ENCODE peak calls at places on chromosomes 2 and 18, in seven cellular contexts. One of them, this sample, is unnamed. For H3K36me3, the result is how much of the 10 kb centered on the place peaks cover.

GRCh38 chr2:41905597-41906324 is 142.1 kb upstream of the PKDCC start:
- DNase-seq in hepatocyte: no peak
- DNase-seq in sigmoid colon: no peak
- DNase-seq in breast epithelium: no peak
- DNase-seq in kidney: no peak
- DNase-seq in thyroid gland: no peak
- DNase-seq in tibial artery: no peak
- DNase-seq in this sample: no peak

GRCh38 chr2:140288213-140288612 is 1508.0 kb upstream of the NXPH2 start:
- DNase-seq in hepatocyte: no peak
- DNase-seq in sigmoid colon: no peak
- DNase-seq in breast epithelium: no peak
- DNase-seq in kidney: no peak
- DNase-seq in thyroid gland: no peak
- DNase-seq in tibial artery: no peak
- DNase-seq in this sample: no peak

GRCh38 chr2:160292225-160292624 is 92.2 kb upstream of the ITGB6 start:
- DNase-seq in hepatocyte: no peak
- DNase-seq in sigmoid colon: no peak
- DNase-seq in breast epithelium: no peak
- DNase-seq in kidney: no peak
- DNase-seq in thyroid gland: no peak
- DNase-seq in tibial artery: no peak
- DNase-seq in this sample: no peak

GRCh38 chr2:231186325-231186724 is 12.1 kb upstream of the ARMC9 start:
- DNase-seq in hepatocyte: no peak
- DNase-seq in sigmoid colon: peak
- DNase-seq in breast epithelium: no peak
- DNase-seq in kidney: no peak
- DNase-seq in thyroid gland: no peak
- DNase-seq in tibial artery: no peak
- DNase-seq in this sample: no peak

GRCh38 chr2:120763931-120764330 is 28.3 kb downstream of the GLI2 start:
- DNase-seq in hepatocyte: no peak
- DNase-seq in sigmoid colon: peak
- DNase-seq in breast epithelium: peak
- DNase-seq in kidney: peak
- DNase-seq in thyroid gland: no peak
- DNase-seq in tibial artery: peak
- DNase-seq in this sample: peak

GRCh38 chr18:22831441-22831904 is 101.7 kb upstream of the RBBP8 start:
- DNase-seq in hepatocyte: peak
- DNase-seq in sigmoid colon: no peak
- DNase-seq in breast epithelium: no peak
- DNase-seq in kidney: no peak
- DNase-seq in thyroid gland: no peak
- DNase-seq in tibial artery: no peak
- DNase-seq in this sample: no peak

GRCh38 chr2:66255136-66255535 is 179.8 kb upstream of the MEIS1 start:
- DNase-seq in hepatocyte: no peak
- DNase-seq in sigmoid colon: no peak
- DNase-seq in breast epithelium: no peak
- DNase-seq in kidney: no peak
- DNase-seq in thyroid gland: no peak
- DNase-seq in tibial artery: no peak
- DNase-seq in this sample: no peak

GRCh38 chr18:79644006-79644665 is 35.5 kb upstream of the CTDP1 start:
- DNase-seq in hepatocyte: peak
- DNase-seq in sigmoid colon: peak
- DNase-seq in breast epithelium: no peak
- DNase-seq in kidney: peak
- DNase-seq in thyroid gland: peak
- DNase-seq in tibial artery: peak
- DNase-seq in this sample: peak

DNA sequence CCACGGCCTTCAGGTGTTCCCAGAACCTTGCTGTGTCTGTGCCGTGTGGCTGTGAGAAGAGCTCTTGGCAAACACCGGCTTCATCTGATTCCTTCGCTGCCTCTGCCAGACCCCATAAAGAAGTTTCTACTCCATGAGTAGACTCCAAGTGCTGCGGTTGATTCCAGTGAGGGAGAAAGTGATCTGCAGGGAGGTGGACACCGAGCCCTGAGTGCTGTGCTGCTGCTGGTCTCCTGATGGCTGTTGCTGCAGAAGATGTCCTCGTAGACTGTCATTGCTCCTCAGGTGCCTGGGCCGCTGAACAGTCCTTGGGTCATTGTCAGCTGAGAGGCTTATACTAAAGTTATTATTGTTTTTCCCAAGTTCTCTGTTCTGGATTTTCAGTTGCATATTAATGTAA is 19.6 kb downstream of the ASB1 start:
- DNase-seq in hepatocyte: no peak
- DNase-seq in sigmoid colon: no peak
- DNase-seq in breast epithelium: no peak
- DNase-seq in kidney: no peak
- DNase-seq in thyroid gland: no peak
- DNase-seq in tibial artery: no peak
- DNase-seq in this sample: no peak
- H3K36me3 ChIP-seq in hepatocyte: under half
- H3K36me3 ChIP-seq in sigmoid colon: under half
- H3K36me3 ChIP-seq in breast epithelium: under half
- H3K36me3 ChIP-seq in kidney: under half
- H3K36me3 ChIP-seq in thyroid gland: under half
- H3K36me3 ChIP-seq in tibial artery: half or more
- H3K36me3 ChIP-seq in this sample: under half

DNA sequence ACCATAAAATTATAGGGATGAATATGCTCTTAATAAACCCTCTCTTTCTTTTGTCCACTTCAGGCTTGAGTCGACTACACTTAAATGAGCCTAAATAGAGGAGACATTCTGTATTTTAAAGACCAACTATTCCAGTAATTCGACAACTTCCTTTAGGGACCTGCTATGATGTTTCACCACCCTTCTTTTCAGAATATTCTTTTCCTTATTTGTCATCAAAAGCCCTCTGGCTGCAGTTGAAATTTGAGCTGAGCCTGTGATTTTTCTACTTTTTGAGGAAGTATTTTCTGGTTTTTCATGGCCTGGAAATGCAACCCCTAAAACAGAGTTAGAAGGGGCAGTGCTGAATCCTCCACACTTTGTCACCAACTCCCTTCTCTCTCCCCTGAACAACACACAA is 286.9 kb downstream of the EPHA4 start:
- DNase-seq in hepatocyte: no peak
- DNase-seq in sigmoid colon: no peak
- DNase-seq in breast epithelium: no peak
- DNase-seq in kidney: no peak
- DNase-seq in thyroid gland: no peak
- DNase-seq in tibial artery: no peak
- DNase-seq in this sample: no peak
- TF ChIP-seq CTCF in hepatocyte: no peak
- TF ChIP-seq CTCF in sigmoid colon: no peak
- TF ChIP-seq CTCF in breast epithelium: no peak
- TF ChIP-seq CTCF in kidney: no peak
- TF ChIP-seq CTCF in thyroid gland: no peak
- TF ChIP-seq CTCF in tibial artery: no peak
- TF ChIP-seq CTCF in this sample: no peak

GRCh38 chr2:96727431-96727830 is 12.4 kb downstream of the LMAN2L start:
- DNase-seq in hepatocyte: no peak
- DNase-seq in sigmoid colon: peak
- DNase-seq in breast epithelium: no peak
- DNase-seq in kidney: no peak
- DNase-seq in thyroid gland: no peak
- DNase-seq in tibial artery: no peak
- DNase-seq in this sample: no peak
- H3K36me3 ChIP-seq in hepatocyte: under half
- H3K36me3 ChIP-seq in sigmoid colon: under half
- H3K36me3 ChIP-seq in breast epithelium: under half
- H3K36me3 ChIP-seq in kidney: under half
- H3K36me3 ChIP-seq in thyroid gland: under half
- H3K36me3 ChIP-seq in tibial artery: half or more
- H3K36me3 ChIP-seq in this sample: under half

GRCh38 chr2:171879865-171880264 is 14.2 kb downstream of the SLC25A12 start:
- DNase-seq in hepatocyte: no peak
- DNase-seq in sigmoid colon: no peak
- DNase-seq in breast epithelium: no peak
- DNase-seq in kidney: no peak
- DNase-seq in thyroid gland: no peak
- DNase-seq in tibial artery: no peak
- DNase-seq in this sample: no peak

GRCh38 chr2:171882095-171882769 is 11.8 kb downstream of the SLC25A12 start:
- DNase-seq in hepatocyte: no peak
- DNase-seq in sigmoid colon: no peak
- DNase-seq in breast epithelium: no peak
- DNase-seq in kidney: no peak
- DNase-seq in thyroid gland: no peak
- DNase-seq in tibial artery: no peak
- DNase-seq in this sample: no peak

GRCh38 chr2:171878481-171878993 is 15.5 kb downstream of the SLC25A12 start:
- DNase-seq in hepatocyte: peak
- DNase-seq in sigmoid colon: no peak
- DNase-seq in breast epithelium: no peak
- DNase-seq in kidney: no peak
- DNase-seq in thyroid gland: no peak
- DNase-seq in tibial artery: peak
- DNase-seq in this sample: no peak

GRCh38 chr2:171880774-171881173 is 13.3 kb downstream of the SLC25A12 start:
- DNase-seq in hepatocyte: no peak
- DNase-seq in sigmoid colon: no peak
- DNase-seq in breast epithelium: no peak
- DNase-seq in kidney: no peak
- DNase-seq in thyroid gland: no peak
- DNase-seq in tibial artery: no peak
- DNase-seq in this sample: no peak

GRCh38 chr2:171883275-171883893 is 10.7 kb downstream of the SLC25A12 start:
- DNase-seq in hepatocyte: no peak
- DNase-seq in sigmoid colon: no peak
- DNase-seq in breast epithelium: no peak
- DNase-seq in kidney: no peak
- DNase-seq in thyroid gland: no peak
- DNase-seq in tibial artery: no peak
- DNase-seq in this sample: no peak
- TF ChIP-seq CTCF in hepatocyte: no peak
- TF ChIP-seq CTCF in sigmoid colon: no peak
- TF ChIP-seq CTCF in breast epithelium: no peak
- TF ChIP-seq CTCF in kidney: no peak
- TF ChIP-seq CTCF in thyroid gland: no peak
- TF ChIP-seq CTCF in tibial artery: no peak
- TF ChIP-seq CTCF in this sample: no peak

GRCh38 chr2:98180456-98180855 is 93.5 kb downstream of the VWA3B start:
- DNase-seq in hepatocyte: no peak
- DNase-seq in sigmoid colon: no peak
- DNase-seq in breast epithelium: no peak
- DNase-seq in kidney: no peak
- DNase-seq in thyroid gland: no peak
- DNase-seq in tibial artery: no peak
- DNase-seq in this sample: no peak

GRCh38 chr2:98187194-98187593 is 100.2 kb downstream of the VWA3B start:
- DNase-seq in hepatocyte: no peak
- DNase-seq in sigmoid colon: no peak
- DNase-seq in breast epithelium: no peak
- DNase-seq in kidney: no peak
- DNase-seq in thyroid gland: no peak
- DNase-seq in tibial artery: no peak
- DNase-seq in this sample: no peak

GRCh38 chr2:98188351-98189046 is 101.5 kb downstream of the VWA3B start:
- DNase-seq in hepatocyte: no peak
- DNase-seq in sigmoid colon: no peak
- DNase-seq in breast epithelium: no peak
- DNase-seq in kidney: no peak
- DNase-seq in thyroid gland: no peak
- DNase-seq in tibial artery: no peak
- DNase-seq in this sample: peak

GRCh38 chr2:98185801-98186200 is 98.8 kb downstream of the VWA3B start:
- DNase-seq in hepatocyte: no peak
- DNase-seq in sigmoid colon: no peak
- DNase-seq in breast epithelium: no peak
- DNase-seq in kidney: no peak
- DNase-seq in thyroid gland: no peak
- DNase-seq in tibial artery: no peak
- DNase-seq in this sample: no peak
- H3K36me3 ChIP-seq in hepatocyte: under half
- H3K36me3 ChIP-seq in sigmoid colon: under half
- H3K36me3 ChIP-seq in breast epithelium: under half
- H3K36me3 ChIP-seq in kidney: under half
- H3K36me3 ChIP-seq in thyroid gland: under half
- H3K36me3 ChIP-seq in tibial artery: under half
- H3K36me3 ChIP-seq in this sample: under half